ENCODE peak calls at places on chromosome 16, in six cellular contexts. D, E, Z, M, S and I are unnamed samples.
A peak's percentile ranks its signal among the peaks of the same experiment; 100 is the strongest.

GRCh38 chr16:50853329-50853728 is 111.4 kb downstream of the CYLD start:
- DNase-seq in D (no peak), E (no peak), Z (no peak), M (no peak), S (no peak), I (no peak)

GRCh38 chr16:68732741-68733399 is 4.2 kb upstream of the CDH1 start:
- DNase-seq in D (no peak), E (peak; percentile 66), Z (no peak), M (no peak), S (no peak), I (no peak)

GRCh38 chr16:68396481-68396880 is 51.8 kb downstream of the SMPD3 start:
- DNase-seq in D (peak; percentile 32), E (no peak), Z (peak; percentile 54), M (no peak), S (peak; percentile 54), I (peak; percentile 43)

GRCh38 chr16:75491876-75492275 is 3.4 kb downstream of the CHST6 start:
- DNase-seq in D (peak; percentile 57), E (no peak), Z (no peak), M (no peak), S (no peak), I (no peak)

GRCh38 chr16:81937305-81938038 is 73.8 kb downstream of the SDR42E1 start:
- DNase-seq in D (no peak), E (no peak), Z (no peak), M (no peak), S (no peak), I (no peak)

GRCh38 chr16:1533443-1533951 is at the start of gene TMEM204:
- DNase-seq in D (no peak), E (no peak), Z (no peak), M (no peak), S (no peak), I (peak; percentile 83)

GRCh38 chr16:70430667-70431536 is 8.0 kb downstream of the ST3GAL2 start:
- DNase-seq in D (no peak), E (peak; percentile 75), Z (peak; percentile 93), M (peak; percentile 99), S (peak; percentile 48), I (no peak)

GRCh38 chr16:68111379-68111778 is 26.2 kb downstream of the NFATC3 start:
- DNase-seq in D (no peak), E (no peak), Z (no peak), M (no peak), S (no peak), I (no peak)

GRCh38 chr16:730666-731509 is 4.0 kb downstream of the HAGHL start:
- DNase-seq in D (no peak), E (no peak), Z (peak; percentile 19), M (no peak), S (no peak), I (no peak)

GRCh38 chr16:14658063-14658462 is 25.3 kb downstream of the BFAR start:
- DNase-seq in D (no peak), E (no peak), Z (peak; percentile 47), M (peak; percentile 71), S (no peak), I (no peak)

GRCh38 chr16:72986011-72986410 is 61.9 kb downstream of the ZFHX3 start:
- DNase-seq in D (no peak), E (no peak), Z (no peak), M (no peak), S (no peak), I (no peak)

GRCh38 chr16:89409161-89409711 is 81.1 kb downstream of the ANKRD11 start:
- DNase-seq in D (no peak), E (no peak), Z (peak; percentile 43), M (no peak), S (no peak), I (peak; percentile 19)

GRCh38 chr16:4415538-4416199 is 727 bp downstream of the CORO7 start:
- DNase-seq in D (peak; percentile 54), E (peak; percentile 74), Z (peak; percentile 90), M (no peak), S (peak; percentile 16), I (peak; percentile 43)

GRCh38 chr16:14559809-14560227 is 70.2 kb downstream of the PARN start:
- DNase-seq in D (no peak), E (no peak), Z (peak; percentile 92), M (no peak), S (peak; percentile 68), I (no peak)

GRCh38 chr16:2815299-2815771 is 1.7 kb upstream of the PRSS21 start:
- DNase-seq in D (no peak), E (no peak), Z (no peak), M (no peak), S (no peak), I (no peak)

GRCh38 chr16:6735631-6736030 is 597.0 kb upstream of the RBFOX1 start:
- DNase-seq in D (no peak), E (no peak), Z (no peak), M (no peak), S (no peak), I (no peak)

GRCh38 chr16:48318630-48319029 is 66.6 kb downstream of the SIAH1 start:
- DNase-seq in D (no peak), E (no peak), Z (peak; percentile 78), M (peak; percentile 23), S (no peak), I (peak; percentile 86)

GRCh38 chr16:5349661-5350060 is 252.1 kb upstream of the EEF2KMT start:
- DNase-seq in D (no peak), E (no peak), Z (no peak), M (no peak), S (no peak), I (no peak)

GRCh38 chr16:54335230-54335629 is 48.6 kb upstream of the IRX3 start:
- DNase-seq in D (no peak), E (no peak), Z (no peak), M (no peak), S (no peak), I (no peak)

GRCh38 chr16:79988721-79989220 is 388.2 kb upstream of the MAF start:
- DNase-seq in D (no peak), E (no peak), Z (no peak), M (no peak), S (no peak), I (no peak)

DNA sequence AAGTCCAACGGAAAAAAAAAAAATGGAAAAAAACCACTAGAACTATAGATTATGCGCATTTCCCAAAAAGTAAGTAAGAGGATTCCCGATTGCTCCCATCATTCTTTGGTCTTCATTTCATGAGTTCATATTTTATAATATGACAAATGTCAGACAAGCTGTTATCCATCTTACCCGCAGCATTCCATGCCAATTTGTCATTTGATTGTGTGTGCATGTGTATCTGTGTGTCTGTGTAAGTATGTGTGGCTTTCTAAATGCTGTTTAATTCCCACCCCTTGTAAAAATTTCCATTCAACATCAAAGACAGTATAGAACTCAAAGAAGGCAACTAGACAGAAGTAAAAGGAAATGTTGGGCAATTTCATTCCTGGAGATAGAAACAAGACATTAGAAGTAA is 434.1 kb downstream of the CDH11 start:
- DNase-seq in D (no peak), E (no peak), Z (no peak), M (no peak), S (no peak), I (no peak)
- TF ChIP-seq MYC in D (no peak), E (no peak), Z (no peak), M (no peak), S (no peak), I (no peak)

GRCh38 chr16:77540656-77541055 is 105.8 kb upstream of the ADAMTS18 start:
- DNase-seq in D (no peak), E (no peak), Z (peak; percentile 7), M (no peak), S (no peak), I (peak; percentile 41)
- TF ChIP-seq MYC in D (no peak), E (no peak), Z (no peak), M (no peak), S (no peak), I (no peak)

DNA sequence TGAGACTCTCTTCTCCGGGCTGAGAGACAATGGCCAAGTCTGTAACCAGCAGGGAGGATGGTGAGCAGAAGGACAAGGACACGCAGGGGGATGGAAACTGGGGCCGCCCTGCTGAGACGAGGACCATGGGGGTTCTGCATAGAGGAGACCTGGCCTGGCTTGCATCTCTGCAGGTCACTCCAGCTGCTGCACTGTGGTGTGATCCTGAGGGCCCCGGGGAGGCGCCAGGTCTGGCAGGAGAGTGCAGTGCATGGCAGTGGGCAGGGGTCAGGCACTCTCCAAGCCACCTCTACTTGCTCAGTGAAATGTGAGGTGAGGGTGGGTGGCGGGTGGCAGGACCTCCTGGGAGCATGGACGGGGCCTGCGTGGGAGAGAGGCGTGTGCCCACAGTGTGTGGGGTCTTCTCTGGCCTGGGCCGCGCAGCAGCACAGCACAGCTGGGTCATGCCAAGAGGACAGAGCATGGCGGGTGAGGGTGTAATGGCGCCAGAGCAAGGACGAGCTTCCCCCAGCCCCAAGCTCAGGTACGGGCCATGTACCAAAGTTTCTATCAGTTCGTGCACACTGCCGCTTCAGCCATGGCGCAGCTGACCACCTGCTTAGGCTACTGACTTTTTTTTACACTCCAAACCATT is 43.1 kb downstream of the KLHDC4 start:
- DNase-seq in D (no peak), E (no peak), Z (no peak), M (no peak), S (no peak), I (no peak)
- TF ChIP-seq MYC in D (no peak), E (no peak), Z (no peak), M (no peak), S (no peak), I (no peak)

DNA sequence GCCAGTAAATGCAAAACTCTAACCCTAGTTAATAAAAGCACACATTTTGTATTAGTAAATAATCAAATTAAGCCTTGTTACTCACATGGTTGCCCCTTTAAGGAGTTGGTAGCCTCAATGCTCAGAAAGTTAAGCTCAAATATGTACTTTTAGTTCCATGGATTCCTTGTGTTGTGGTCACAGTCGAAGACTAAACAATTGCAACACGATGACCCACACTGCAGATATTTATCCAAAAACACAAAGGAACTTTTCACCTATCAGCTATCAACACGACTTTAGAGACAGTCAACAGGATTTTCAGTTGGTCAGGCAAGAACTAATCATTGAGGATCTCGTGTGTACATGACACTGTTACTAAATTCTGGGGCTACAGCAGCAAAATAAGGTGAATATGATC is 47.4 kb upstream of the NUDT7 start:
- DNase-seq in D (no peak), E (no peak), Z (no peak), M (no peak), S (no peak), I (no peak)
- TF ChIP-seq MYC in D (no peak), E (no peak), Z (no peak), M (no peak), S (no peak), I (no peak)

GRCh38 chr16:77869997-77870813 is 81.8 kb downstream of the VAT1L start:
- DNase-seq in D (no peak), E (no peak), Z (no peak), M (no peak), S (no peak), I (peak; percentile 24)
- TF ChIP-seq MYC in D (no peak), E (no peak), Z (no peak), M (no peak), S (no peak), I (no peak)

GRCh38 chr16:31105677-31106213 is 2.4 kb upstream of the BCKDK start:
- DNase-seq in D (peak; percentile 69), E (peak; percentile 87), Z (peak; percentile 90), M (no peak), S (peak; percentile 79), I (peak; percentile 63)
- TF ChIP-seq MYC in D (peak; percentile 67), E (no peak), Z (peak; percentile 97), M (no peak), S (peak; percentile 97), I (no peak)